ENCODE peak calls at places on chromosomes 2 and 18, in nine cellular contexts. P is SW480, V is NCI-H146, F is 8988T, E is cardiac muscle cell, Z is NCI-H1417, Y is aorta, S is GM13976, U is T-helper 9 cell. D is an unnamed sample.

GRCh38 chr2:10835052-10835970 is 22.7 kb upstream of the PDIA6 start:
- DNase-seq in P (peak; percentile 70), V (peak; percentile 87), F (peak; percentile 73), E (peak; percentile 72), Z (peak; percentile 33), Y (peak; percentile 71), S (peak; percentile 89), U (peak; percentile 81), D (peak; percentile 62)

GRCh38 chr2:193963472-193964119 is 1693.4 kb upstream of the SLC39A10 start:
- DNase-seq in P (peak; percentile 37), V (no peak), F (no peak), E (peak; percentile 45), Z (peak; percentile 44), Y (no peak), S (peak; percentile 3), U (no peak), D (peak; percentile 71)

GRCh38 chr2:170815311-170815710 is 1.4 kb upstream of the GAD1 start:
- DNase-seq in P (no peak), V (no peak), F (no peak), E (no peak), Z (no peak), Y (no peak), S (no peak), U (no peak), D (no peak)

GRCh38 chr2:112301171-112301584 is 25.8 kb downstream of the ZC3H6 start:
- DNase-seq in P (no peak), V (no peak), F (no peak), E (no peak), Z (no peak), Y (no peak), S (no peak), U (no peak), D (no peak)

GRCh38 chr2:23656597-23656973 is 270.3 kb downstream of the ATAD2B start:
- DNase-seq in P (no peak), V (no peak), F (no peak), E (no peak), Z (no peak), Y (no peak), S (no peak), U (no peak), D (no peak)

GRCh38 chr2:130819915-130820861 is 16.5 kb upstream of the ARHGEF4 start:
- DNase-seq in P (no peak), V (no peak), F (no peak), E (peak; percentile 60), Z (no peak), Y (no peak), S (no peak), U (no peak), D (peak; percentile 69)

GRCh38 chr2:40352321-40353099 is 99.4 kb downstream of the SLC8A1 start:
- DNase-seq in P (no peak), V (no peak), F (no peak), E (no peak), Z (no peak), Y (no peak), S (no peak), U (no peak), D (peak; percentile 56)

GRCh38 chr2:45578056-45578843 is 32.8 kb downstream of the SRBD1 start:
- DNase-seq in P (peak; percentile 8), V (peak; percentile 29), F (no peak), E (peak; percentile 21), Z (peak; percentile 36), Y (no peak), S (no peak), U (no peak), D (peak; percentile 50)

GRCh38 chr2:100818003-100818605 is 1.8 kb upstream of the NPAS2 start:
- DNase-seq in P (peak; percentile 65), V (no peak), F (no peak), E (no peak), Z (no peak), Y (no peak), S (no peak), U (no peak), D (peak; percentile 53)

GRCh38 chr2:228771719-228772254 is 499.3 kb downstream of the PID1 start:
- DNase-seq in P (no peak), V (no peak), F (no peak), E (no peak), Z (no peak), Y (no peak), S (no peak), U (no peak), D (no peak)

GRCh38 chr2:97695744-97696143 is 17.6 kb upstream of the ZAP70 start:
- DNase-seq in P (no peak), V (no peak), F (no peak), E (no peak), Z (no peak), Y (no peak), S (no peak), U (no peak), D (no peak)

GRCh38 chr2:180463608-180464007 is 456.5 kb upstream of the CWC22 start:
- DNase-seq in P (no peak), V (no peak), F (no peak), E (no peak), Z (peak; percentile 5), Y (no peak), S (no peak), U (no peak), D (no peak)

GRCh38 chr2:75321558-75321957 is 122.2 kb upstream of the TACR1 start:
- DNase-seq in P (no peak), V (peak; percentile 33), F (no peak), E (no peak), Z (no peak), Y (no peak), S (no peak), U (no peak), D (no peak)

GRCh38 chr2:26615336-26616031 is 25.7 kb downstream of the CIB4 start:
- DNase-seq in P (no peak), V (no peak), F (peak; percentile 63), E (no peak), Z (no peak), Y (no peak), S (peak; percentile 42), U (no peak), D (peak; percentile 53)

GRCh38 chr18:45505497-45506206 is 109.6 kb upstream of the SLC14A2 start:
- DNase-seq in P (no peak), V (no peak), F (no peak), E (no peak), Z (no peak), Y (no peak), S (no peak), U (no peak), D (no peak)

GRCh38 chr18:58005885-58006523 is 38.0 kb upstream of the NEDD4L start:
- DNase-seq in P (no peak), V (no peak), F (no peak), E (no peak), Z (no peak), Y (no peak), S (no peak), U (no peak), D (peak; percentile 80)

GRCh38 chr2:71071681-71072398 is 3.4 kb downstream of the NAGK start:
- DNase-seq in P (no peak), V (no peak), F (no peak), E (no peak), Z (no peak), Y (peak; percentile 70), S (peak; percentile 81), U (peak; percentile 56), D (peak; percentile 34)

GRCh38 chr18:58593930-58594329 is 35.0 kb downstream of the ALPK2 start:
- DNase-seq in P (no peak), V (no peak), F (no peak), E (no peak), Z (no peak), Y (no peak), S (no peak), U (no peak), D (no peak)